ENCODE peak calls at places on chromosome 19, in six cellular contexts. K is BE2C, I is left lung, U is Caco-2, T is upper lobe of left lung, P is Panc1. V is an unnamed sample.

GRCh38 chr19:29871143-29871542 is 59.4 kb downstream of the CCNE1 start:
- DNase-seq in P (no peak), I (no peak), T (no peak), U (peak; percentile 91), K (no peak), V (no peak)

GRCh38 chr19:54905411-54905810 is 537 bp upstream of the NCR1 start:
- DNase-seq in I (no peak), U (no peak), P (no peak), K (no peak), T (no peak), V (no peak)

GRCh38 chr19:46080561-46080960 is 39.8 kb upstream of the IGFL4 start:
- DNase-seq in T (no peak), I (peak; percentile 70), K (no peak), P (no peak), U (no peak), V (peak; percentile 94)

GRCh38 chr19:46350029-46350757 is 3.3 kb downstream of the PPP5C start:
- DNase-seq in I (no peak), P (no peak), U (no peak), K (peak; percentile 46), T (peak; percentile 32), V (no peak)

GRCh38 chr19:20273951-20274578 is 107.1 kb downstream of the ZNF486 start:
- DNase-seq in T (no peak), U (no peak), I (no peak), P (no peak), K (no peak), V (no peak)

GRCh38 chr19:45177817-45178261 is at the start of gene TRAPPC6A:
- DNase-seq in T (peak; percentile 51), U (no peak), P (no peak), I (no peak), K (no peak), V (no peak)

GRCh38 chr19:7312816-7313215 is 18.6 kb upstream of the INSR start:
- DNase-seq in I (no peak), P (no peak), T (no peak), U (no peak), K (no peak), V (no peak)

GRCh38 chr19:5547881-5548280 is 19.9 kb downstream of the TINCR start:
- DNase-seq in P (no peak), I (no peak), T (no peak), K (peak; percentile 49), U (peak; percentile 53), V (peak; percentile 55)

GRCh38 chr19:14544977-14545715 is 15.8 kb downstream of the TECR start:
- DNase-seq in K (no peak), T (peak; percentile 45), I (no peak), P (no peak), U (no peak), V (no peak)

GRCh38 chr19:18156841-18157464 is 4.0 kb downstream of the PIK3R2 start:
- DNase-seq in T (peak; percentile 90), P (no peak), K (peak; percentile 98), I (peak; percentile 90), U (no peak), V (peak; percentile 62)

GRCh38 chr19:13729859-13730258 is 34.5 kb upstream of the MRI1 start:
- DNase-seq in K (no peak), P (no peak), I (no peak), T (no peak), U (no peak), V (no peak)

DNA sequence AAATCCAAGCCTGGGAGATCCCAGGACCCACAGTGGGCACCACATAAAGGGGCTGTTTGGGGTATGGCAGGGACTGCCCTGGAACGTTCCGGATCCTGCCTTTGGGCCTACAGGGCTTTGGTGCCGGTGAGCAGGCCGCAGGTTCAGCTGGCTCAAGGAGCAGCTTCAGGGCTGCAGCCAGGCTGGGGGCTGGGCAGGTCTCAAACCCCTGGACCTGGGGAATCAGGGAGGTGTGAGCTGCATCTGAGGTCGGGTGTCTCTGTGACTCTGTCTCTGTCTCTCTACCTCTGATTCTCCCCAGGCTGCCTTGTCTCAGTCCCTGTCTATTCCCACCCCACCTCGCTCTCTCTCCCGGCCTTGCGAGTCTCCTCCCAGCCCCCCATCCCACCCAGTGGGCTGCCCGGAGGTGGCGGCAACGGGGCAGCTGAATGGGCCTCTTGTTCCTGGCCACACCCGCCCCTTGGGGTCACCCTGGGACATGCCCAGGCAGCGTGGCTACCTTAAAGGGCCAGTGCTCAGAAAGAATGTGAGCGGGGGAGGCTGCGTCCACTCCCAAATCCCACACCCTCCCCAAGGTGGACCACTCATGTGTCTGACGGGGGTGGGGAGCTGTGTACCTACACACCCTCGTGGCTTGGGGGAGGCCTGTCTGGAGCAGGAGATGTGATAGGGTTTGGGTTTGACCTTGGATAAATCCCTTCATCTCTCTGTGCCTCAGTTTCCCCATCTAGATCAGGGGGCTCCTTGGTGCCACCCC is 31.1 kb downstream of the NFIC start:
- DNase-seq in I (peak; percentile 63), U (peak; percentile 55), K (no peak), P (no peak), T (peak; percentile 85), V (peak; percentile 33)
- H3K4me1 ChIP-seq in I (peaks cover 25% of the 10 kb centered on the region), U (peaks cover 3% of the 10 kb centered on the region), K (no peaks in the 10 kb centered on the region), P (peaks cover 10% of the 10 kb centered on the region), T (peaks cover 45% of the 10 kb centered on the region), V (no peaks in the 10 kb centered on the region)

GRCh38 chr19:1438933-1439358 is 750 bp downstream of the RPS15 start:
- DNase-seq in T (no peak), U (no peak), K (no peak), P (no peak), I (no peak), V (no peak)

GRCh38 chr19:1441022-1441426 is 2.8 kb downstream of the RPS15 start:
- DNase-seq in I (no peak), P (no peak), K (no peak), T (no peak), U (no peak), V (no peak)

GRCh38 chr19:1440418-1440801 is 2.2 kb downstream of the RPS15 start:
- DNase-seq in T (no peak), I (no peak), U (no peak), P (no peak), K (no peak), V (no peak)

GRCh38 chr19:1445185-1445931 is 4.6 kb upstream of the APC2 start:
- DNase-seq in U (no peak), I (peak; percentile 63), T (peak; percentile 74), K (peak; percentile 82), P (no peak), V (peak; percentile 78)

GRCh38 chr19:1441677-1442438 is 3.7 kb downstream of the RPS15 start:
- DNase-seq in I (no peak), P (no peak), U (no peak), K (no peak), T (no peak), V (no peak)
- H3K4me1 ChIP-seq in I (peaks cover 20% of the 10 kb centered on the region), P (peaks cover 46% of the 10 kb centered on the region), U (peaks cover 40% of the 10 kb centered on the region), K (no peaks in the 10 kb centered on the region), T (peaks cover 48% of the 10 kb centered on the region), V (peaks cover 9% of the 10 kb centered on the region)

GRCh38 chr19:57465680-57466381 is 8.9 kb upstream of the VN1R1 start:
- DNase-seq in I (no peak), K (peak; percentile 36), T (no peak), P (no peak), U (peak; percentile 43), V (no peak)
- H3K4me1 ChIP-seq in I (no peaks in the 10 kb centered on the region), K (no peaks in the 10 kb centered on the region), T (no peaks in the 10 kb centered on the region), P (no peaks in the 10 kb centered on the region), U (no peaks in the 10 kb centered on the region), V (no peaks in the 10 kb centered on the region)

GRCh38 chr19:49551531-49551930 is 23.7 kb downstream of the RCN3 start:
- DNase-seq in T (no peak), U (no peak), K (no peak), P (no peak), I (no peak), V (no peak)
- H3K4me1 ChIP-seq in T (peaks cover 24% of the 10 kb centered on the region), U (peaks cover 30% of the 10 kb centered on the region), K (no peaks in the 10 kb centered on the region), P (peaks cover 3% of the 10 kb centered on the region), I (no peaks in the 10 kb centered on the region), V (peaks cover 4% of the 10 kb centered on the region)

GRCh38 chr19:49920624-49921363 is 8.2 kb upstream of the ATF5 start:
- DNase-seq in T (no peak), P (no peak), I (no peak), K (no peak), U (no peak), V (no peak)
- H3K4me1 ChIP-seq in T (no peaks in the 10 kb centered on the region), P (no peaks in the 10 kb centered on the region), I (no peaks in the 10 kb centered on the region), K (peaks cover 14% of the 10 kb centered on the region), U (no peaks in the 10 kb centered on the region), V (no peaks in the 10 kb centered on the region)

GRCh38 chr19:32676895-32677359 is 1.3 kb downstream of the RGS9BP start:
- DNase-seq in U (no peak), T (no peak), K (no peak), P (no peak), I (no peak), V (no peak)
- H3K4me1 ChIP-seq in U (peaks cover 7% of the 10 kb centered on the region), T (peaks cover 35% of the 10 kb centered on the region), K (no peaks in the 10 kb centered on the region), P (peaks cover 11% of the 10 kb centered on the region), I (peaks cover 12% of the 10 kb centered on the region), V (peaks cover 8% of the 10 kb centered on the region)